ENCODE peak calls at places on chromosomes 6 and 20, in ten cellular contexts. One of them, this sample, is unnamed.

GRCh38 chr6:169589293-169589692 is 112.5 kb downstream of the WDR27 start:
- DNase-seq in uterus: no peak
- DNase-seq in spleen: no peak
- DNase-seq in breast epithelium: no peak
- DNase-seq in IMR-90: no peak
- DNase-seq in ovary: no peak
- DNase-seq in heart left ventricle: no peak
- DNase-seq in esophagus squamous epithelium: no peak
- DNase-seq in tibial nerve: no peak
- DNase-seq in right lobe of liver: no peak
- DNase-seq in this sample: no peak

GRCh38 chr20:49893242-49894072 is 21.9 kb downstream of the SPATA2 start:
- DNase-seq in uterus: no peak
- DNase-seq in spleen: peak; percentile 42
- DNase-seq in breast epithelium: peak; percentile 41
- DNase-seq in IMR-90: peak; percentile 14
- DNase-seq in ovary: no peak
- DNase-seq in heart left ventricle: no peak
- DNase-seq in esophagus squamous epithelium: no peak
- DNase-seq in tibial nerve: no peak
- DNase-seq in right lobe of liver: peak; percentile 40
- DNase-seq in this sample: no peak

GRCh38 chr6:163419413-163420314 is 5.1 kb downstream of the QKI start:
- DNase-seq in uterus: no peak
- DNase-seq in spleen: no peak
- DNase-seq in breast epithelium: no peak
- DNase-seq in IMR-90: peak; percentile 44
- DNase-seq in ovary: no peak
- DNase-seq in heart left ventricle: no peak
- DNase-seq in esophagus squamous epithelium: no peak
- DNase-seq in tibial nerve: no peak
- DNase-seq in right lobe of liver: no peak
- DNase-seq in this sample: no peak

GRCh38 chr6:36224918-36225461 is 28.4 kb downstream of the BRPF3 start:
- DNase-seq in uterus: no peak
- DNase-seq in spleen: no peak
- DNase-seq in breast epithelium: no peak
- DNase-seq in IMR-90: no peak
- DNase-seq in ovary: no peak
- DNase-seq in heart left ventricle: no peak
- DNase-seq in esophagus squamous epithelium: no peak
- DNase-seq in tibial nerve: no peak
- DNase-seq in right lobe of liver: no peak
- DNase-seq in this sample: no peak

GRCh38 chr6:4550227-4550597 is 226.0 kb upstream of the CDYL start:
- DNase-seq in uterus: no peak
- DNase-seq in spleen: no peak
- DNase-seq in breast epithelium: no peak
- DNase-seq in IMR-90: no peak
- DNase-seq in ovary: no peak
- DNase-seq in heart left ventricle: no peak
- DNase-seq in esophagus squamous epithelium: no peak
- DNase-seq in tibial nerve: no peak
- DNase-seq in right lobe of liver: no peak
- DNase-seq in this sample: no peak

GRCh38 chr20:49846206-49846807 is 33.7 kb downstream of the SLC9A8 start:
- DNase-seq in uterus: peak; percentile 56
- DNase-seq in spleen: no peak
- DNase-seq in breast epithelium: no peak
- DNase-seq in IMR-90: peak; percentile 58
- DNase-seq in ovary: no peak
- DNase-seq in heart left ventricle: no peak
- DNase-seq in esophagus squamous epithelium: no peak
- DNase-seq in tibial nerve: no peak
- DNase-seq in right lobe of liver: no peak
- DNase-seq in this sample: peak; percentile 63

GRCh38 chr6:131862486-131862885 is 54.7 kb downstream of the ENPP1 start:
- DNase-seq in uterus: no peak
- DNase-seq in spleen: no peak
- DNase-seq in breast epithelium: no peak
- DNase-seq in IMR-90: no peak
- DNase-seq in ovary: no peak
- DNase-seq in heart left ventricle: no peak
- DNase-seq in esophagus squamous epithelium: no peak
- DNase-seq in tibial nerve: no peak
- DNase-seq in right lobe of liver: no peak
- DNase-seq in this sample: no peak

GRCh38 chr20:7523288-7523687 is 417.0 kb downstream of the HAO1 start:
- DNase-seq in uterus: no peak
- DNase-seq in spleen: no peak
- DNase-seq in breast epithelium: no peak
- DNase-seq in IMR-90: no peak
- DNase-seq in ovary: no peak
- DNase-seq in heart left ventricle: no peak
- DNase-seq in esophagus squamous epithelium: no peak
- DNase-seq in tibial nerve: no peak
- DNase-seq in right lobe of liver: no peak
- DNase-seq in this sample: no peak

GRCh38 chr6:33271098-33271607 is 523 bp downstream of the VPS52 start:
- DNase-seq in uterus: no peak
- DNase-seq in spleen: no peak
- DNase-seq in breast epithelium: no peak
- DNase-seq in IMR-90: no peak
- DNase-seq in ovary: no peak
- DNase-seq in heart left ventricle: no peak
- DNase-seq in esophagus squamous epithelium: no peak
- DNase-seq in tibial nerve: no peak
- DNase-seq in right lobe of liver: no peak
- DNase-seq in this sample: no peak

GRCh38 chr6:33272358-33273128 is 668 bp downstream of the RPS18 start:
- DNase-seq in uterus: no peak
- DNase-seq in spleen: no peak
- DNase-seq in breast epithelium: no peak
- DNase-seq in IMR-90: no peak
- DNase-seq in ovary: no peak
- DNase-seq in heart left ventricle: no peak
- DNase-seq in esophagus squamous epithelium: no peak
- DNase-seq in tibial nerve: no peak
- DNase-seq in right lobe of liver: no peak
- DNase-seq in this sample: no peak

GRCh38 chr6:33273129-33273923 is 1.5 kb downstream of the RPS18 start:
- DNase-seq in uterus: no peak
- DNase-seq in spleen: no peak
- DNase-seq in breast epithelium: no peak
- DNase-seq in IMR-90: no peak
- DNase-seq in ovary: no peak
- DNase-seq in heart left ventricle: no peak
- DNase-seq in esophagus squamous epithelium: no peak
- DNase-seq in tibial nerve: no peak
- DNase-seq in right lobe of liver: no peak
- DNase-seq in this sample: no peak

GRCh38 chr6:33273924-33274902 is 2.3 kb downstream of the RPS18 start:
- DNase-seq in uterus: no peak
- DNase-seq in spleen: no peak
- DNase-seq in breast epithelium: no peak
- DNase-seq in IMR-90: no peak
- DNase-seq in ovary: no peak
- DNase-seq in heart left ventricle: no peak
- DNase-seq in esophagus squamous epithelium: no peak
- DNase-seq in tibial nerve: no peak
- DNase-seq in right lobe of liver: no peak
- DNase-seq in this sample: no peak

GRCh38 chr6:33271608-33272357 is at the start of the genes RPS18 and VPS52:
- DNase-seq in uterus: peak; percentile 98
- DNase-seq in spleen: peak; percentile 94
- DNase-seq in breast epithelium: peak; percentile 92
- DNase-seq in IMR-90: peak; percentile 100
- DNase-seq in ovary: peak; percentile 91
- DNase-seq in heart left ventricle: peak; percentile 96
- DNase-seq in esophagus squamous epithelium: peak; percentile 90
- DNase-seq in tibial nerve: peak; percentile 88
- DNase-seq in right lobe of liver: peak; percentile 93
- DNase-seq in this sample: peak; percentile 96
- H3K4me3 ChIP-seq in uterus: peak within 1 kb of the TSS; percentile 72
- H3K4me3 ChIP-seq in spleen: peak within 1 kb of the TSS; percentile 88
- H3K4me3 ChIP-seq in breast epithelium: peak within 1 kb of the TSS; percentile 68
- H3K4me3 ChIP-seq in IMR-90: peak within 1 kb of the TSS; percentile 71
- H3K4me3 ChIP-seq in ovary: peak within 1 kb of the TSS; percentile 55
- H3K4me3 ChIP-seq in heart left ventricle: peak within 1 kb of the TSS; percentile 72
- H3K4me3 ChIP-seq in esophagus squamous epithelium: peak within 1 kb of the TSS; percentile 75
- H3K4me3 ChIP-seq in tibial nerve: peak within 1 kb of the TSS; percentile 94
- H3K4me3 ChIP-seq in right lobe of liver: peak within 1 kb of the TSS; percentile 91
- H3K4me3 ChIP-seq in this sample: peak within 1 kb of the TSS; percentile 65

DNA sequence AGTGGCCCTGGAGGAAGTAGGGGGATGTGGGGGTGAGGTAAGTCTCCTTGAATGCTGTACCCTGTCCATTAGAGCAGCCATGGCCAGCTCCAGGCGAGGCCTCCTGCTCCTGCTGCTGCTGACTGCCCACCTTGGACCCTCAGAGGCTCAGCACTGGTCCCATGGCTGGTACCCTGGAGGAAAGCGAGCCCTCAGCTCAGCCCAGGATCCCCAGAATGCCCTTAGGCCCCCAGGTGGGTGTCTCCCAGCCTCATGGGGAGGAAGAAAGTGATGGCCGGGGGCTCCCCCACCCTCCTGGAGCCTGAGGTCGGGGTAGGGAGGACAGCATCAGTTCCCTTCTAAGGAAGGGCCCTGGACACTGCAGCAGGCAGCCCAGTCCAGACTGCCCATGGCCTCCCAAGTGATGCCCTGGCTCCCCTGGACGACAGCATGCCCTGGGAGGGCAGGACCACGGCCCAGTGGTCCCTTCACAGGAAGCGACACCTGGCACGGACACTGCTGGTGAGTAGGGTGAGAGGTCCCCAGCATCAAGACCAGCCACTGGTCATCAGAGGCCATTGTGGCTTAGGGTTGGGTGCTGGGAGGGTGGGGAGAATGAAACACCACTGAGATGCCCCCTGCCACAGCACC is 1.0 kb downstream of the GNRH2 start:
- DNase-seq in uterus: no peak
- DNase-seq in spleen: peak; percentile 78
- DNase-seq in breast epithelium: no peak
- DNase-seq in IMR-90: no peak
- DNase-seq in ovary: peak; percentile 47
- DNase-seq in heart left ventricle: peak; percentile 37
- DNase-seq in esophagus squamous epithelium: no peak
- DNase-seq in tibial nerve: no peak
- DNase-seq in right lobe of liver: no peak
- DNase-seq in this sample: no peak
- TF ChIP-seq POLR2A in uterus: no peak
- TF ChIP-seq POLR2A in spleen: no peak
- TF ChIP-seq POLR2A in breast epithelium: no peak
- TF ChIP-seq POLR2A in IMR-90: no peak
- TF ChIP-seq POLR2A in ovary: no peak
- TF ChIP-seq POLR2A in heart left ventricle: no peak
- TF ChIP-seq POLR2A in esophagus squamous epithelium: no peak
- TF ChIP-seq POLR2A in tibial nerve: no peak
- TF ChIP-seq POLR2A in right lobe of liver: no peak
- TF ChIP-seq POLR2A in this sample: no peak

DNA sequence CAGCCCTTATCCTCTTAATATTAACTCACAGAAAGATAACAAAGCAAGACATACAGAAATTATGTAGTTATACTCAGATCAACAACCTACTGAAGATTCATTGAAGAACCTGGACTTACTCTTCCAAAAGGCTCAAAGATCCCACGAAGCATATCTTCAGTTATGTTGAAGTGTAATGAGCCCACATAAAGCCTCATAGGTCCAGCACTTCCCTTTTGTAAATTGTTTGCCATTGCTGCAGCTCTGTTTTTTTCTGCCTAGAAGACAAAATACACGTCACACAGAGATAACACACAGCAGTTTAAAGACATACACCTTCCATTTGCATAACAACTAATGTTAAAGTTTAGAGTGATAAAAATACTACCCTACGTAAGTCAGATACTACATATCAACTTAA is 20.4 kb downstream of the RBM39 start:
- DNase-seq in uterus: no peak
- DNase-seq in spleen: no peak
- DNase-seq in breast epithelium: no peak
- DNase-seq in IMR-90: no peak
- DNase-seq in ovary: no peak
- DNase-seq in heart left ventricle: no peak
- DNase-seq in esophagus squamous epithelium: no peak
- DNase-seq in tibial nerve: no peak
- DNase-seq in right lobe of liver: no peak
- DNase-seq in this sample: no peak
- H3K36me3 ChIP-seq in uterus: no peaks in the 10 kb centered on the region
- H3K36me3 ChIP-seq in spleen: peaks cover 100% of the 10 kb centered on the region
- H3K36me3 ChIP-seq in breast epithelium: peaks cover 26% of the 10 kb centered on the region
- H3K36me3 ChIP-seq in IMR-90: peaks cover 81% of the 10 kb centered on the region
- H3K36me3 ChIP-seq in ovary: peaks cover 2% of the 10 kb centered on the region
- H3K36me3 ChIP-seq in heart left ventricle: peaks cover 100% of the 10 kb centered on the region
- H3K36me3 ChIP-seq in esophagus squamous epithelium: peaks cover 51% of the 10 kb centered on the region
- H3K36me3 ChIP-seq in tibial nerve: peaks cover 96% of the 10 kb centered on the region
- H3K36me3 ChIP-seq in right lobe of liver: peaks cover 64% of the 10 kb centered on the region
- H3K36me3 ChIP-seq in this sample: peaks cover 22% of the 10 kb centered on the region

GRCh38 chr6:145865595-145865994 is 51.0 kb upstream of the FBXO30 start:
- DNase-seq in uterus: no peak
- DNase-seq in spleen: no peak
- DNase-seq in breast epithelium: no peak
- DNase-seq in IMR-90: no peak
- DNase-seq in ovary: no peak
- DNase-seq in heart left ventricle: no peak
- DNase-seq in esophagus squamous epithelium: no peak
- DNase-seq in tibial nerve: no peak
- DNase-seq in right lobe of liver: no peak
- DNase-seq in this sample: no peak

GRCh38 chr6:145863988-145864616 is 49.5 kb upstream of the FBXO30 start:
- DNase-seq in uterus: no peak
- DNase-seq in spleen: no peak
- DNase-seq in breast epithelium: no peak
- DNase-seq in IMR-90: no peak
- DNase-seq in ovary: no peak
- DNase-seq in heart left ventricle: no peak
- DNase-seq in esophagus squamous epithelium: no peak
- DNase-seq in tibial nerve: no peak
- DNase-seq in right lobe of liver: no peak
- DNase-seq in this sample: no peak

GRCh38 chr6:145863396-145863795 is 48.8 kb upstream of the FBXO30 start:
- DNase-seq in uterus: no peak
- DNase-seq in spleen: no peak
- DNase-seq in breast epithelium: no peak
- DNase-seq in IMR-90: no peak
- DNase-seq in ovary: no peak
- DNase-seq in heart left ventricle: no peak
- DNase-seq in esophagus squamous epithelium: no peak
- DNase-seq in tibial nerve: no peak
- DNase-seq in right lobe of liver: no peak
- DNase-seq in this sample: no peak

GRCh38 chr6:145866449-145867401 is 52.1 kb upstream of the FBXO30 start:
- DNase-seq in uterus: no peak
- DNase-seq in spleen: no peak
- DNase-seq in breast epithelium: no peak
- DNase-seq in IMR-90: no peak
- DNase-seq in ovary: no peak
- DNase-seq in heart left ventricle: no peak
- DNase-seq in esophagus squamous epithelium: no peak
- DNase-seq in tibial nerve: no peak
- DNase-seq in right lobe of liver: no peak
- DNase-seq in this sample: no peak

DNA sequence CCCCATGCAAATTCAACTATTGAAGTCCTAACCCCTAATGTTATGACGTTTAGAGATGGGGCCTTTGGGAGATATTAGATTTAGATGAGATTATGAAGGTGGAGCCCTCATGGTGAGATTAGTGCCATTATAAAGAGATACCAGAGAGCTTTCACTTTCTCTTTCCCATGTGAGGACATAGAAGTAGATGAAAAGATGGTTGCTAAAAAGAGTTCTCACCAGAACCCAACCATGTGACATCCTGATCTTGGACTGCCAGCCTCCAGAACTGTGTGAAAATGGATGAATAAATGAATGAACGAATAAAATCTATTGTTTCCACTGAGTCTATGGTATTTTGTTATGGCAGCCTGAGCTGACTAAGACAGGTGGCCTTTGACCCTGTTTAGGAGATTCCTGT is 50.6 kb upstream of the FBXO30 start:
- DNase-seq in uterus: no peak
- DNase-seq in spleen: no peak
- DNase-seq in breast epithelium: no peak
- DNase-seq in IMR-90: no peak
- DNase-seq in ovary: no peak
- DNase-seq in heart left ventricle: no peak
- DNase-seq in esophagus squamous epithelium: no peak
- DNase-seq in tibial nerve: no peak
- DNase-seq in right lobe of liver: no peak
- DNase-seq in this sample: no peak
- H3K4me3 ChIP-seq in uterus: no peak overlapping the region
- H3K4me3 ChIP-seq in spleen: no peak overlapping the region
- H3K4me3 ChIP-seq in breast epithelium: no peak overlapping the region
- H3K4me3 ChIP-seq in IMR-90: no peak overlapping the region
- H3K4me3 ChIP-seq in ovary: no peak overlapping the region
- H3K4me3 ChIP-seq in heart left ventricle: no peak overlapping the region
- H3K4me3 ChIP-seq in esophagus squamous epithelium: no peak overlapping the region
- H3K4me3 ChIP-seq in tibial nerve: no peak overlapping the region
- H3K4me3 ChIP-seq in right lobe of liver: no peak overlapping the region
- H3K4me3 ChIP-seq in this sample: no peak overlapping the region

This sample was measured in prostate gland.